ENCODE peak calls at places on chromosomes 16 and 17, in six cellular contexts. H is CD8-positive, alpha-beta memory T cell; Z is AG04450; J is NCI-H2081; K is non-pigmented ciliary epithelial cell; D is T follicular helper cell. P is an unnamed sample.

GRCh38 chr16:19008245-19008644 is 24.5 kb downstream of the TMC7 start:
- DNase-seq in H (no peak), D (no peak), K (peak; percentile 62), Z (peak; percentile 66), J (no peak), P (no peak)

GRCh38 chr17:45244725-45245656 is 16.9 kb downstream of the SPATA32 start:
- DNase-seq in H (no peak), D (no peak), Z (no peak), K (no peak), J (no peak), P (no peak)

GRCh38 chr17:34341916-34342315 is 14.4 kb upstream of the CCL13 start:
- DNase-seq in Z (no peak), K (no peak), D (no peak), J (no peak), H (no peak), P (no peak)

GRCh38 chr17:35089846-35090193 is 26.3 kb upstream of the RFFL start:
- DNase-seq in K (no peak), J (no peak), H (peak; percentile 52), D (peak; percentile 2), Z (no peak), P (peak; percentile 31)

GRCh38 chr17:63139356-63139755 is 173.3 kb downstream of the TANC2 start:
- DNase-seq in D (no peak), J (no peak), H (no peak), Z (no peak), K (no peak), P (no peak)

GRCh38 chr17:38751144-38751802 is 1.3 kb upstream of the PSMB3 start:
- DNase-seq in K (no peak), D (no peak), H (no peak), J (peak; percentile 59), Z (no peak), P (no peak)

GRCh38 chr16:84090212-84090611 is 26.5 kb downstream of the MBTPS1 start:
- DNase-seq in K (no peak), D (no peak), Z (no peak), J (no peak), H (no peak), P (no peak)

GRCh38 chr16:3878610-3879009 is 1.9 kb downstream of the CREBBP start:
- DNase-seq in Z (no peak), J (no peak), K (no peak), H (no peak), D (no peak), P (no peak)

GRCh38 chr17:2749058-2749783 is at the start of gene CCDC92B:
- DNase-seq in J (peak; percentile 49), Z (no peak), K (no peak), D (no peak), H (no peak), P (no peak)

GRCh38 chr17:74325743-74326379 is at the start of gene KIF19:
- DNase-seq in H (peak; percentile 64), D (peak; percentile 34), Z (no peak), K (no peak), J (peak; percentile 29), P (peak; percentile 50)

GRCh38 chr16:1054660-1055556 is 17.6 kb upstream of the SSTR5 start:
- DNase-seq in J (no peak), D (no peak), H (no peak), Z (peak; percentile 18), K (no peak), P (no peak)

GRCh38 chr16:74691093-74691855 is 9.4 kb downstream of the MLKL start:
- DNase-seq in Z (no peak), D (no peak), H (no peak), K (no peak), J (no peak), P (no peak)

GRCh38 chr16:87550510-87550961 is 51.8 kb upstream of the JPH3 start:
- DNase-seq in K (no peak), D (peak; percentile 31), H (peak; percentile 62), J (peak; percentile 2), Z (no peak), P (peak; percentile 53)

GRCh38 chr16:50467943-50468748 is 80.0 kb upstream of the NKD1 start:
- DNase-seq in K (no peak), D (no peak), Z (no peak), J (no peak), H (no peak), P (no peak)

GRCh38 chr17:13306310-13306962 is 288.6 kb upstream of the ELAC2 start:
- DNase-seq in Z (peak; percentile 46), K (peak; percentile 74), D (no peak), J (no peak), H (no peak), P (no peak)

GRCh38 chr16:31008154-31008950 is 2.1 kb downstream of the STX1B start:
- DNase-seq in H (no peak), J (no peak), Z (peak; percentile 41), K (peak; percentile 69), D (no peak), P (no peak)

GRCh38 chr16:24257965-24258364 is 1.8 kb downstream of the CACNG3 start:
- DNase-seq in D (no peak), K (no peak), J (no peak), H (no peak), Z (no peak), P (no peak)

GRCh38 chr16:57245472-57246113 is 534 bp downstream of the ARL2BP start:
- DNase-seq in K (no peak), H (no peak), J (no peak), Z (no peak), D (no peak), P (no peak)